ENCODE peak calls at places on chromosomes 11 and 22, in eight cellular contexts. C, Z, F, J, U, W, O and Y are unnamed samples.

GRCh38 chr22:19800761-19801244 is 40.2 kb downstream of the TBX1 start:
- DNase-seq in C (peak), Z (peak), F (no peak), J (no peak), U (peak), W (no peak), O (peak), Y (no peak)

GRCh38 chr11:64362339-64362738 is 3.4 kb downstream of the RPS6KA4 start:
- DNase-seq in C (no peak), Z (no peak), F (no peak), J (no peak), U (no peak), W (no peak), O (no peak), Y (no peak)

GRCh38 chr11:15625691-15626090 is 511.0 kb downstream of the INSC start:
- DNase-seq in C (no peak), Z (no peak), F (no peak), J (no peak), U (no peak), W (no peak), O (no peak), Y (no peak)

GRCh38 chr11:64355078-64355940 is 3.7 kb upstream of the RPS6KA4 start:
- DNase-seq in C (peak), Z (peak), F (peak), J (peak), U (peak), W (no peak), O (peak), Y (peak)

GRCh38 chr11:114106986-114107385 is 47.5 kb downstream of the ZBTB16 start:
- DNase-seq in C (no peak), Z (peak), F (no peak), J (no peak), U (no peak), W (no peak), O (no peak), Y (no peak)

GRCh38 chr11:95219599-95219998 is 11.4 kb downstream of the SESN3 start:
- DNase-seq in C (no peak), Z (no peak), F (no peak), J (no peak), U (no peak), W (no peak), O (no peak), Y (no peak)

GRCh38 chr22:17043521-17043920 is 35.5 kb upstream of the GAB4 start:
- DNase-seq in C (no peak), Z (no peak), F (no peak), J (no peak), U (no peak), W (no peak), O (no peak), Y (no peak)

GRCh38 chr22:48739348-48740085 is 1088.2 kb downstream of the BRD1 start:
- DNase-seq in C (no peak), Z (no peak), F (no peak), J (no peak), U (no peak), W (no peak), O (no peak), Y (no peak)

GRCh38 chr11:76269247-76269646 is 62.9 kb upstream of the WNT11 start:
- DNase-seq in C (no peak), Z (peak), F (no peak), J (no peak), U (no peak), W (no peak), O (no peak), Y (no peak)

GRCh38 chr11:104765401-104765800 is 132.9 kb downstream of the CASP12 start:
- DNase-seq in C (no peak), Z (no peak), F (no peak), J (no peak), U (peak), W (no peak), O (no peak), Y (no peak)

GRCh38 chr11:107827041-107827440 is 31.5 kb downstream of the SLC35F2 start:
- DNase-seq in C (no peak), Z (no peak), F (no peak), J (no peak), U (no peak), W (no peak), O (no peak), Y (no peak)

GRCh38 chr11:8098361-8098760 is 17.4 kb downstream of the TUB start:
- DNase-seq in C (no peak), Z (peak), F (no peak), J (no peak), U (peak), W (peak), O (peak), Y (no peak)

GRCh38 chr11:12402691-12403120 is 25.3 kb downstream of the PARVA start:
- DNase-seq in C (no peak), Z (no peak), F (no peak), J (no peak), U (peak), W (no peak), O (peak), Y (no peak)

GRCh38 chr11:69913591-69914285 is 94.5 kb upstream of the FGF3 start:
- DNase-seq in C (no peak), Z (peak), F (no peak), J (no peak), U (no peak), W (no peak), O (no peak), Y (no peak)

GRCh38 chr11:14818779-14819178 is 73.3 kb downstream of the CYP2R1 start:
- DNase-seq in C (no peak), Z (no peak), F (no peak), J (no peak), U (no peak), W (no peak), O (no peak), Y (no peak)

GRCh38 chr11:73252577-73253191 is 19.5 kb upstream of the P2RY6 start:
- DNase-seq in C (peak), Z (peak), F (no peak), J (no peak), U (no peak), W (no peak), O (no peak), Y (no peak)

GRCh38 chr11:130118165-130118564 is 41.4 kb upstream of the ST14 start:
- DNase-seq in C (no peak), Z (no peak), F (no peak), J (no peak), U (no peak), W (no peak), O (no peak), Y (no peak)

GRCh38 chr11:92870241-92870826 is 99.1 kb upstream of the MTNR1B start:
- DNase-seq in C (no peak), Z (no peak), F (no peak), J (no peak), U (no peak), W (no peak), O (no peak), Y (no peak)

GRCh38 chr11:31022080-31022479 is 347.5 kb downstream of the DCDC1 start:
- DNase-seq in C (no peak), Z (no peak), F (no peak), J (no peak), U (no peak), W (no peak), O (no peak), Y (no peak)

GRCh38 chr22:45302047-45302446 is 7.7 kb upstream of the FAM118A start:
- DNase-seq in C (no peak), Z (no peak), F (no peak), J (no peak), U (peak), W (no peak), O (peak), Y (no peak)

GRCh38 chr11:95506777-95507176 is 275.8 kb upstream of the SESN3 start:
- DNase-seq in C (no peak), Z (no peak), F (no peak), J (no peak), U (peak), W (no peak), O (no peak), Y (no peak)